ENCODE peak calls at places on chromosomes 6 and 20, in four cellular contexts. E, L, A and W are unnamed samples.
A peak's percentile ranks its signal among the peaks of the same experiment; 100 is the strongest.

GRCh38 chr20:21302645-21303060 is 478 bp upstream of the XRN2 start:
- DNase-seq in E (no peak), L (no peak), A (no peak), W (no peak)

GRCh38 chr6:14316911-14317535 is 199.5 kb downstream of the CD83 start:
- DNase-seq in E (no peak), L (no peak), A (no peak), W (no peak)

GRCh38 chr6:56292505-56293181 is 45.3 kb upstream of the COL21A1 start:
- DNase-seq in E (no peak), L (peak; percentile 42), A (no peak), W (no peak)

GRCh38 chr6:44202972-44203750 is 13.6 kb upstream of the MYMX start:
- DNase-seq in E (no peak), L (no peak), A (no peak), W (no peak)

GRCh38 chr20:36167826-36168634 is 13.5 kb downstream of the EPB41L1 start:
- DNase-seq in E (no peak), L (no peak), A (no peak), W (no peak)

GRCh38 chr6:119801041-119801440 is 451.5 kb upstream of the MAN1A1 start:
- DNase-seq in E (no peak), L (no peak), A (no peak), W (no peak)

GRCh38 chr6:27582928-27583725 is 110.2 kb upstream of the ZNF184 start:
- DNase-seq in E (no peak), L (no peak), A (no peak), W (no peak)

GRCh38 chr6:73299171-73300073 is 36.4 kb upstream of the KHDC1 start:
- DNase-seq in E (peak; percentile 10), L (no peak), A (no peak), W (no peak)

GRCh38 chr6:36853325-36853724 is 14.1 kb upstream of the CPNE5 start:
- DNase-seq in E (peak; percentile 36), L (peak; percentile 68), A (no peak), W (peak; percentile 50)

GRCh38 chr20:63431944-63432343 is 40.5 kb downstream of the KCNQ2 start:
- DNase-seq in E (no peak), L (no peak), A (no peak), W (no peak)

GRCh38 chr6:147001621-147002020 is 202.6 kb upstream of the STXBP5 start:
- DNase-seq in E (no peak), L (no peak), A (no peak), W (no peak)

GRCh38 chr6:28747083-28747630 is 176.6 kb downstream of the TRIM27 start:
- DNase-seq in E (no peak), L (no peak), A (no peak), W (no peak)

GRCh38 chr6:34528996-34529664 is 27.0 kb downstream of the SPDEF start:
- DNase-seq in E (no peak), L (no peak), A (no peak), W (no peak)

GRCh38 chr6:343226-343935 is 48.2 kb upstream of the IRF4 start:
- DNase-seq in E (no peak), L (no peak), A (no peak), W (no peak)

GRCh38 chr20:40493071-40493470 is 196.0 kb downstream of the MAFB start:
- DNase-seq in E (no peak), L (peak; percentile 26), A (no peak), W (peak; percentile 70)

GRCh38 chr6:108463789-108464188 is 96.9 kb upstream of the FOXO3 start:
- DNase-seq in E (no peak), L (no peak), A (no peak), W (no peak)

GRCh38 chr6:149781715-149782114 is 32.2 kb downstream of the PCMT1 start:
- DNase-seq in E (no peak), L (no peak), A (no peak), W (no peak)
- H3K36me3 ChIP-seq in E (no peaks in the 10 kb centered on the region), L (no peaks in the 10 kb centered on the region), A (no peaks in the 10 kb centered on the region), W (peaks cover 9% of the 10 kb centered on the region)

GRCh38 chr6:31400467-31401289 is 2.7 kb upstream of the MICA start:
- DNase-seq in E (peak; percentile 76), L (peak; percentile 80), A (peak; percentile 68), W (peak; percentile 84)

GRCh38 chr6:31403283-31403989 is at the start of gene MICA:
- DNase-seq in E (peak; percentile 89), L (peak; percentile 90), A (peak; percentile 58), W (peak; percentile 94)

GRCh38 chr6:31399589-31400466 is 3.6 kb upstream of the MICA start:
- DNase-seq in E (peak; percentile 92), L (peak; percentile 95), A (peak; percentile 37), W (peak; percentile 92)

GRCh38 chr6:31401403-31401802 is 2.0 kb upstream of the MICA start:
- DNase-seq in E (peak; percentile 62), L (peak; percentile 72), A (no peak), W (peak; percentile 65)

GRCh38 chr6:31402324-31403282 is 792 bp upstream of the MICA start:
- DNase-seq in E (no peak), L (no peak), A (no peak), W (no peak)
- H3K4me1 ChIP-seq in E (peaks cover 16% of the 10 kb centered on the region), L (peaks cover 10% of the 10 kb centered on the region), A (peaks cover 34% of the 10 kb centered on the region), W (peaks cover 10% of the 10 kb centered on the region)

DNA sequence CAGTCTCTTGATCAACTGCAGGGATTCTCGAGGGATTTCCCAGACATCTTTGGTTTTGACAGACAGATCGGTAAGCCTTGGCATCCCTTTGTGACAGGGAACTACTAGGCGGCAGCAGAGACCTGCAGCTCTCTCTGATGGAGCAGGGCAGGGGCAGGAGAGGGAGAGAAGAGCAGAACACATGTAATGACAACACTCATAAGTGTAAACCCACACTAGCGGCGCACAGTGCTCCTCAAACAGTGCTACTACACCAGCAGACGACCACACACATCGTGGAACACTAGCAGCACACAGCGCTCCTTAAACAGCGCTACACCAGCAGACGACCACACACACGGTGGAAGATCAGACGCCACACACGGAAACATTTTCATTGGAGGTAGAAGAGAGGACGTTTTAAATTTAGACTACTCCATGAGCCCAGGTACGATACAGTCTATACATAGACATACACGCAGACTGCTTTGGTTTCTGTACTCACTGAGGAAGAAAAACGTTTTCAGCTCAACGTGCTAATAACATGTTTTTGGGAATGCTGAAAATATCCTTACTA is 94.5 kb upstream of the TRAF3IP2 start:
- DNase-seq in E (no peak), L (no peak), A (no peak), W (no peak)
- H3K36me3 ChIP-seq in E (no peaks in the 10 kb centered on the region), L (no peaks in the 10 kb centered on the region), A (peaks cover 53% of the 10 kb centered on the region), W (peaks cover 6% of the 10 kb centered on the region)

DNA sequence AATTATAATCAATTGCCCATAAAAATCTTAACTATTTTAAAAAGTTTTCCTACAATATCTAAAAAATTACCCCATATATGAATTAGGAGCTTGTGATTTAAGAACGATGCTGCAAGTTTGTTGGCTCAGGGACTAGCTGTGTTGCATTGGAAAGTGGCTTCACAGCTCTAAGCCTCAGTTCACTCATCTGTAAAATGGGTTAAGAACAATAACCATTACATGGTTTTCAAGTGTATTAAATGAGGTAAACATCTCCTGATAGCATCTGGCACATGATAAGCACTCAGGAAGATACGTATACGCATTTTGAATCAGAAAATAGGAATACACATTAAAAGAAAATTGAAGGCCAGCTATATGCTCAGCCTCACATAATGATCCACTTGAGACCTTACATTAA is 76.4 kb downstream of the ARHGAP18 start:
- DNase-seq in E (no peak), L (no peak), A (no peak), W (no peak)
- H3K4me1 ChIP-seq in E (peaks cover 6% of the 10 kb centered on the region), L (no peaks in the 10 kb centered on the region), A (no peaks in the 10 kb centered on the region), W (no peaks in the 10 kb centered on the region)

DNA sequence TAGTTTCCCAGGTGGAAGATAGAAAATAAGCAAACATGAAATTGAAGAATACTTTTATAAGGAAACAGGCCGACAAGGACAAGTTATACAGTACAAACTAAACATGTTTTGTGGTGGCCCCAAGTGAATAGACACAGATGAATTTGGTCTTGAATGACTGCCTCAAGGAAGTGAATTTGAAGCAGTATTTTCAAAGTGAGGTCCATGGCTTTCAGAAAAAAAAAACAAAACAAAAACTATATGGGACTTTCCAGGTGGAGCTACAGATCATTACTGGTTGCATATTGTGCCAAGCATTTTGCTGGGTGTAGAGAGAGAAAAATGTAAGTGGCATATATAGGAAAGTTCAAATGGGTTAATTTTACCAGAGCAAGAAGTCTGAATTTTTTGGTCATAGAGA is 68.8 kb downstream of the CYB5R4 start:
- DNase-seq in E (no peak), L (no peak), A (no peak), W (no peak)
- H3K36me3 ChIP-seq in E (no peaks in the 10 kb centered on the region), L (no peaks in the 10 kb centered on the region), A (peaks cover 11% of the 10 kb centered on the region), W (peaks cover 22% of the 10 kb centered on the region)